ENCODE peak calls at places on chromosomes 1 and 21, in nine cellular contexts. Z, H, J, G, D, A, C, L and M are unnamed samples.

GRCh38 chr1:161849518-161849917 is 83.4 kb downstream of the ATF6 start:
- DNase-seq in Z (peak; percentile 12), D (no peak), H (no peak), C (no peak), A (no peak), G (no peak), L (no peak), J (no peak), M (peak; percentile 47)

GRCh38 chr1:214708321-214708960 is 105.4 kb downstream of the CENPF start:
- DNase-seq in A (no peak), C (no peak), J (no peak), Z (peak; percentile 58), H (no peak), D (no peak), L (no peak), G (peak; percentile 52), M (no peak)

GRCh38 chr1:55702064-55702463 is 486.9 kb upstream of the USP24 start:
- DNase-seq in A (peak; percentile 19), C (peak; percentile 46), D (peak; percentile 18), H (peak; percentile 61), G (peak; percentile 44), Z (peak; percentile 54), J (no peak), L (peak; percentile 25), M (peak; percentile 19)

GRCh38 chr1:22231995-22232690 is 89.2 kb upstream of the WNT4 start:
- DNase-seq in J (no peak), Z (no peak), L (no peak), H (no peak), G (no peak), A (no peak), C (no peak), D (no peak), M (no peak)

GRCh38 chr1:80892452-80892995 is 908.2 kb upstream of the ADGRL2 start:
- DNase-seq in G (no peak), L (no peak), A (no peak), J (peak; percentile 47), C (no peak), D (no peak), H (peak; percentile 8), Z (no peak), M (peak; percentile 74)

GRCh38 chr1:21232044-21232443 is 55.3 kb upstream of the EIF4G3 start:
- DNase-seq in G (peak; percentile 64), A (peak; percentile 26), D (peak; percentile 45), C (peak; percentile 77), J (peak; percentile 77), Z (peak; percentile 74), L (peak; percentile 81), H (peak; percentile 78), M (peak; percentile 15)

GRCh38 chr1:240765732-240766363 is 153.9 kb upstream of the GREM2 start:
- DNase-seq in L (no peak), J (peak; percentile 14), C (peak; percentile 11), D (no peak), A (no peak), G (peak; percentile 51), Z (peak; percentile 91), H (peak; percentile 41), M (no peak)

GRCh38 chr21:46117586-46118304 is 19.8 kb downstream of the COL6A2 start:
- DNase-seq in L (peak; percentile 32), G (no peak), D (no peak), C (no peak), J (no peak), Z (no peak), A (no peak), H (no peak), M (no peak)

GRCh38 chr21:18228060-18228739 is 16.4 kb upstream of the CHODL start:
- DNase-seq in A (no peak), Z (no peak), G (no peak), C (no peak), D (no peak), J (no peak), L (no peak), H (no peak), M (no peak)

GRCh38 chr1:25924454-25924853 is 18.2 kb upstream of the STMN1 start:
- DNase-seq in G (no peak), A (no peak), L (no peak), H (no peak), Z (no peak), D (no peak), C (no peak), J (no peak), M (no peak)

GRCh38 chr21:42233067-42233981 is 14.4 kb downstream of the ABCG1 start:
- DNase-seq in Z (peak; percentile 13), D (peak; percentile 97), A (no peak), L (peak; percentile 66), J (no peak), H (peak; percentile 49), G (peak; percentile 47), C (peak; percentile 74), M (peak; percentile 66)

GRCh38 chr21:39232926-39233325 is 49.7 kb upstream of the PSMG1 start:
- DNase-seq in J (no peak), D (no peak), G (peak; percentile 25), L (no peak), A (no peak), H (no peak), C (peak; percentile 5), Z (no peak), M (no peak)

GRCh38 chr1:59788825-59789224 is 25.9 kb upstream of the HOOK1 start:
- DNase-seq in G (no peak), Z (no peak), H (no peak), D (no peak), J (no peak), C (no peak), L (no peak), A (no peak), M (no peak)

GRCh38 chr1:27503033-27503432 is 13.1 kb upstream of the WASF2 start:
- DNase-seq in H (no peak), C (no peak), D (no peak), A (no peak), G (no peak), J (no peak), Z (no peak), L (no peak), M (no peak)

GRCh38 chr21:31559368-31560119 is 99.9 kb upstream of the SOD1 start:
- DNase-seq in Z (peak; percentile 93), H (peak; percentile 99), D (peak; percentile 99), A (peak; percentile 86), C (peak; percentile 95), J (peak; percentile 98), G (peak; percentile 94), L (peak; percentile 96), M (peak; percentile 99)

GRCh38 chr1:223143760-223144248 is 756 bp upstream of the TLR5 start:
- DNase-seq in J (no peak), G (no peak), A (no peak), Z (no peak), L (no peak), D (no peak), C (peak; percentile 48), H (no peak), M (peak; percentile 96)
- TF ChIP-seq EZH2phosphoT487 in J (no peak), G (no peak), A (no peak), Z (no peak), L (no peak), D (no peak), C (no peak), H (no peak), M (no peak)

DNA sequence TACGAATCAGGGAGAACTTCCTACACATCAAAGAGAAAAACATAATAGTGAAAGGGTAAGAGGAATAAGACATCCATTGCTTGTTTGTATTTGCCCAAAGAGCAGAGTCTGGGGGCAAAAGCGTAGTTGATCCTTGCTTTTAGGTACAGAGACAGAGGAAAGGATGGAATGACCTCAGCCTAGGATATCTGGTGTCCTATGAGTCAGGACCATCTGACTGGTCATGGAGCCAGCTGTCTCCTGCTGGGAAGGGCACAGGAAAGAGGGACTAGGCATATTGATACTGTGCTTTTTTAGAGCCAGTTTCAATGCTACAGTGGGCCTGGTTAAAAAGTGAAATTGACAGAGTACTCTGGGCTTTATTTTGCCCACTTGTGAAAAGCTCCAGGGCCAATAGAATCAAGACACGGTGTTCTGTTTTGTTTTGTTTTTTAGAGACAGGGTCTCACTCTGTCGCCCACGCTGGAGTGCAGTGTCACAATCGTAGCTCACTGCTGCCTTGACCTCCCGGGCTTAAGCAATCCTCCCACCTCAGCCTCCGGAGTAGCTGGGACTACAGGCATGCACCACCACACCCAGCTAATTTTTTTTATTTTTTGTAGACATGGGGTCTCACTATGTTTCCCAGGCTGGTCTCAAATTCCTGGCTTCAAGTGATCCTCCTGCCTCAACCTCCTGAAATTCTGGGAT is 3.2 kb downstream of the PLEKHO1 start:
- DNase-seq in A (no peak), J (no peak), C (no peak), H (no peak), Z (peak; percentile 24), D (no peak), L (no peak), G (peak; percentile 81), M (no peak)
- H3K4me3 ChIP-seq in A (no peak overlapping the region), J (no peak overlapping the region), C (no peak overlapping the region), H (no peak overlapping the region), Z (no peak overlapping the region), D (peak overlapping the region; percentile 10), L (no peak overlapping the region), G (peak overlapping the region; percentile 23), M (no peak overlapping the region)

DNA sequence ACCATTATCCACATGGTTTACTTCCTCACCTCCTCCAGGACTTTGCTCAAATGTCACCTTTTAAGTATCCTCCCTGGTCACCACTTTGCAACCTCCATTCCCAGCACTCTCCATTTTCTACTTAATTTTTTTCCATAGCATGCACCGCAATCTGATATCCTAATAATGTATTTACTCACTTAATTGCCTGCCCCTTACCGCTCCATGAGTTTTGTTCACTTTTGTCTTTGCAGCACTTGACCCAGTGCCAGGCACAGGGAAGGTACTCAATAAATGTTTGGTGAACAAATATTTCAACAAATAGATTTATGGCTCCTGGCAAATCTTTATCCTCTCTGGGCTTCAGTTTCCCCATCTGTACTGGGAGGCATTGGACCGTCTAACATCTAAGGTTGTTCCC is 53.6 kb downstream of the UBE2T start:
- DNase-seq in A (no peak), L (no peak), J (no peak), H (no peak), Z (no peak), C (no peak), D (no peak), G (no peak), M (no peak)
- TF ChIP-seq EZH2phosphoT487 in A (no peak), L (no peak), J (no peak), H (no peak), Z (no peak), C (no peak), D (no peak), G (no peak), M (no peak)

DNA sequence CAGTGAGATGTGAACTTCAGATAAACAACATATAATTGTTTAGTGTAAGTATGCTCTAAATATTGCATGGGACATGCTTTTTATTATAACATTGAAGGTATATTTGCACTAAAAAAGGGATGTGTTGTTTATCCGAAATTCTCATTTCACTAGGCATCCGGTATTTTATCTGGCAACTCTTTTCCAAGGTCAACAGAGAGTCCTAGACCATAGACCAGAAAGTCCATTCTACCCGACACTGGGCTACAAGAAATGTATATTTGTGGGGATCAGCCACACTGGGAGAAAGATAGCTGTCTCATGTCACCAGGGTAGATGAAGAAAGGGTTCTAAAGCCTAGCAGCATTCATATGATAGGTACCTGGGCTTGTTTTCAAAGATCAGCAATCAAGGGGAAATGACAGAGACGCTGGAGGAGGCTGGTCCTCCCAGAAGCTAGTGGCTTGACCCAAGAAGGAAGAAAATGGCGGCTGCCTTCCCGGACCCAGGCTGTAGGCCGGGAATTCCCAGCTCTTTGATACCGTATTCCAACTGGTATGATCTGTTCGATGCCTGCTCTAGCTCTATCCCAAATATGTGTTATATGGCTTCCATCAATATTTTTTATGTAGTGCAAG is 161.1 kb upstream of the IRF2BP2 start:
- DNase-seq in L (no peak), C (no peak), A (no peak), Z (no peak), H (no peak), J (no peak), G (no peak), D (no peak), M (no peak)
- H3K4me3 ChIP-seq in L (no peak overlapping the region), C (no peak overlapping the region), A (no peak overlapping the region), Z (no peak overlapping the region), H (no peak overlapping the region), J (no peak overlapping the region), G (no peak overlapping the region), D (no peak overlapping the region), M (peak overlapping the region; percentile 0)

GRCh38 chr1:6118415-6118814 is 61.7 kb downstream of the CHD5 start:
- DNase-seq in L (no peak), A (no peak), J (no peak), Z (no peak), H (no peak), D (no peak), G (peak; percentile 38), C (no peak), M (no peak)
- TF ChIP-seq EZH2phosphoT487 in L (no peak), A (no peak), J (no peak), Z (no peak), H (no peak), D (no peak), G (no peak), C (no peak), M (no peak)